ENCODE peak calls at places on chromosomes 6 and 20, in ten cellular contexts. D is ovary, U is MCF 10A, V is spleen, M is GM10248, J is sigmoid colon, Y is RWPE1, B is tibial artery, I is mesothelial cell of epicardium, X is neural progenitor cell. R is an unnamed sample.

GRCh38 chr20:50792708-50793574 is 1.9 kb upstream of the BCAS4 start:
- DNase-seq in D (no peak), U (no peak), V (peak; percentile 58), M (no peak), J (no peak), Y (no peak), B (no peak), I (no peak), X (no peak), R (no peak)

GRCh38 chr6:69026243-69026642 is 391.2 kb downstream of the ADGRB3 start:
- DNase-seq in D (no peak), U (no peak), V (no peak), M (no peak), J (no peak), Y (no peak), B (no peak), I (no peak), X (no peak), R (no peak)

GRCh38 chr6:42118162-42119001 is 24.0 kb downstream of the C6orf132 start:
- DNase-seq in D (no peak), U (peak; percentile 89), V (no peak), M (no peak), J (no peak), Y (peak; percentile 68), B (no peak), I (no peak), X (no peak), R (no peak)

GRCh38 chr6:129929433-129929832 is 68.3 kb upstream of the TMEM244 start:
- DNase-seq in D (no peak), U (peak; percentile 65), V (no peak), M (no peak), J (no peak), Y (peak; percentile 25), B (no peak), I (no peak), X (no peak), R (no peak)

GRCh38 chr6:144063246-144063743 is 32.1 kb downstream of the SF3B5 start:
- DNase-seq in D (no peak), U (no peak), V (no peak), M (no peak), J (no peak), Y (no peak), B (no peak), I (no peak), X (peak; percentile 38), R (no peak)

GRCh38 chr6:142952614-142953013 is 7.6 kb upstream of the HIVEP2 start:
- DNase-seq in D (no peak), U (no peak), V (peak; percentile 79), M (peak; percentile 48), J (no peak), Y (no peak), B (no peak), I (no peak), X (no peak), R (peak; percentile 31)

GRCh38 chr6:148265058-148265457 is 77.6 kb upstream of the SASH1 start:
- DNase-seq in D (no peak), U (no peak), V (no peak), M (no peak), J (no peak), Y (no peak), B (no peak), I (no peak), X (no peak), R (no peak)

GRCh38 chr6:87151471-87151785 is 3.9 kb upstream of the ZNF292 start:
- DNase-seq in D (no peak), U (no peak), V (no peak), M (no peak), J (no peak), Y (no peak), B (no peak), I (no peak), X (no peak), R (no peak)

DNA sequence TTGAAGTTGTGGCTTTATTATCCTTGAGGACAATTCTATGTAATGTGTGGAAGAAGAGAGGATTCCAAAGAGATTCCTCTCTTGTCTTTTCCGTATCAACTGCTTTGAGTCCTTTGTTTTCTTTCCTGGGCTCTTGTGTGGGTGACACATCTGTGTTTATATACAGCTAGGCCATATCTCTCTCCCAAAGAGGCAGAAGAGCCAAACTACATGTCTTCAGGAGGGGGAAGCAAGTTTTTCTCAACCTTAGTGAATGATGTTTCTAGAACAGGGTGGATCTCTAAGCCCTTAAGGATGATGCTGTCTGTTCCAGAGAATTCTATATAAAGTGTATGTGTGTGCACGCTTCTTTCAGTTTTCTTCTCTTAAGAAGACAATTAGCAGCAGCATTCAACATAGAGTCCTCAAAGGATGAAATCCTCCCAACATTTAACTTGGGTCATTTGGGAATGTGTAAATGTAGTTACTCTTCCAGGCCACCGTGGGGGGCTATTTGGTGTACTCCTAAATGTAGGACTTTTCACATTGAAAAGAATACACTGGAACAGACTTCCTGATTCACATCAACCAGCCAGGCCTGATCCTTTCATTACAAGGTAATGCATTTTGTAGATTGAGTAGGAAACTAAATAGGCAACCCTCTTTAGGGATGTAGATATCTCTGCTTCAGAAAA is 92.8 kb upstream of the EEF1E1 start:
- DNase-seq in D (no peak), U (no peak), V (no peak), M (no peak), J (no peak), Y (no peak), B (no peak), I (no peak), X (peak; percentile 54), R (no peak)
- TF ChIP-seq CTCF in D (no peak), U (peak; percentile 12), V (no peak), M (peak; percentile 6), J (no peak), Y (no peak), B (no peak), I (peak; percentile 47), X (peak; percentile 49), R (no peak)

GRCh38 chr20:38339993-38340392 is 6.3 kb upstream of the LBP start:
- DNase-seq in D (no peak), U (no peak), V (no peak), M (no peak), J (no peak), Y (no peak), B (no peak), I (no peak), X (no peak), R (no peak)

GRCh38 chr20:38340693-38341092 is 5.6 kb upstream of the LBP start:
- DNase-seq in D (no peak), U (no peak), V (no peak), M (no peak), J (no peak), Y (no peak), B (no peak), I (no peak), X (no peak), R (no peak)

GRCh38 chr20:38334016-38334415 is 12.3 kb upstream of the LBP start:
- DNase-seq in D (no peak), U (no peak), V (no peak), M (no peak), J (no peak), Y (no peak), B (no peak), I (no peak), X (no peak), R (no peak)

GRCh38 chr20:38338849-38339520 is 7.3 kb upstream of the LBP start:
- DNase-seq in D (no peak), U (peak; percentile 28), V (no peak), M (no peak), J (no peak), Y (peak; percentile 70), B (no peak), I (no peak), X (peak; percentile 57), R (no peak)

GRCh38 chr20:38337561-38338140 is 8.6 kb upstream of the LBP start:
- DNase-seq in D (no peak), U (peak; percentile 27), V (no peak), M (no peak), J (no peak), Y (peak; percentile 63), B (no peak), I (no peak), X (peak; percentile 89), R (no peak)
- TF ChIP-seq CTCF in D (no peak), U (peak; percentile 34), V (no peak), M (no peak), J (no peak), Y (no peak), B (peak; percentile 5), I (peak; percentile 26), X (peak; percentile 96), R (no peak)

DNA sequence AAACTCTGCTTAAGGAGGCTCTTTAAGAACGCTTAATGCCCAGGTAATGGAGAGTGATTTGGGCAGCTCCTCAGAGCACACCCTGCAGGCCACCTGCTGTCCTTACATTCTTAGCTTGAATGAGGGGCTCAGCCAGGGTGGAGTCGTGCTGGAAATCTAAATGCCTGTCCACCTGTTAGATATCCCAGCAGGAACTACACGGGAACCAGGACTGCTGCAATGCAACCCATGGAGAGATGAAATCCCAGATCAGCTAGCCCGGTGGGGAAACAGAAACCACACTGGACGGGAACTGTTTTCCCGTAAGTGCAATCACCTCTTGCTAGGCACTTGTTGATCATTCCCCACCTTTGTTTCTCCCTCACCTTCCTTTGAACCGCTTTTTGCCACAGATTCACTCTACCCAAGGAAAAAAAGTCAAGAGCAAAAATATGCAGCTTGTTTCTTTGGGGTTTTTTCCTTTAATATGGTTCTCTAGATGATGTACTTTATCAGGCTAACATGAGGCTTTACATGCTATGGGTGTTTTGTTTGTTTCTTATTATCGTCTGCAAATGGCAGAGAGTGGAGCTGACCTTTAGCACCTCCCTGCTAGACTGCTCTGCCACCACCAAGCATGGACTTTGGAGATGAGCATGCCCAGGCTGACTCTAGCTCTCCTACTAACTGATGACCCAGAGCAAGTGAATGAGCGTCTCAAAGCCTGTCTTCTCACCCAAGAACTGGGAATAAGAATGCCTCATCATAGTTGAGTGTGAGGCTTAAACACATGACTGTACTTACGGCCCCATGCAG is 125.9 kb upstream of the TNFAIP3 start:
- DNase-seq in D (no peak), U (no peak), V (no peak), M (no peak), J (no peak), Y (no peak), B (no peak), I (no peak), X (peak; percentile 41), R (no peak)
- TF ChIP-seq CTCF in D (no peak), U (no peak), V (no peak), M (peak; percentile 13), J (no peak), Y (no peak), B (no peak), I (no peak), X (no peak), R (no peak)

DNA sequence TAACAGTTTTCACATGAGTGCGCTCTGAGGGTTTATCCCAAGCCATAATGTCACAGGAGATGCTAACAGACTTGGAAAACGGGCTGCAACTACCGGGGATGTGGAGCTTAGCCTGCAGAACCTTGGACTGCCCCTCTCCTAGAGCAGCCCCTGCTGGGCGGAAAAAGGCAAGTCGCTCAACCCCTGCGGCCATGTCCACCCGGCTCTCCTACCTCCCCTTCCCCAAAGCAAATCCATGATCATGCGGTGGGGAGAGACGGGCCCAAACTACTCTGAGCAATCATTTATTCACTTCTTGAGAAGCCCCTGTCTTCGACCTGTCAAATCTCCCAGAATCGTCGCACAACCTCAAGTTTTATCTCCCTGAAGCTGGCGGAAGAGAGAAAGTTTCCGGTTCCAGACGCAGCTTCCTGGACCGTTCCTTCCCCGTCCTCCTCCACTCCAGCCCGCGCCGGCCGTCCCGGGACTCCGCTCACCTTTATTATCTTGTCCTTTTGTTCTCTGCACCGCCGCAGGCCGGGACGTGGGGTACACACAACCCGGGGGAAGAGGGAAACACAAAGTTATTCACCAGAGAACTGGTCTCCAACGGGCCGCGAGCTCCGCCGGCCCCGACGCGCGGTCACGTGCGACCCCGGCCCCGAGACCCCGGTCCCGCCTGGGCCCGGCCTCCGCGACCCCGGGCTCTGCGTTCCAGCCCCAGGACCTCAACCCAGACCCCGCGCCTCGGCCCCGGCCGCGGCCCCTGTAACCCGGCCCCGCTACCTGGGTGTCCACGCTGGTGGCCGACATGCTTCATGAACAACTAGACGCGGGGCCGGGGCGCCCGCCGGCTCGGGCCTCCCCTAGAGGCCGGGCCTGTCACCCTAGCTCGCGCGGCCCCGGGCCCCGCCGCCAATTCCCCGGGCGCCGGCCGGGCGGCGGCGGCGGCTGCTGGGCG is 560 bp downstream of the YTHDF1 start:
- DNase-seq in D (peak; percentile 23), U (peak; percentile 42), V (no peak), M (peak; percentile 56), J (no peak), Y (peak; percentile 88), B (no peak), I (no peak), X (peak; percentile 54), R (no peak)
- TF ChIP-seq CTCF in D (no peak), U (peak; percentile 47), V (no peak), M (peak; percentile 42), J (no peak), Y (peak; percentile 80), B (no peak), I (no peak), X (peak; percentile 44), R (no peak)

R was measured in activated B cell treated with CpG ODN at 0.5 μM for 24 hours.